ENCODE peak calls at places on chromosomes 11 and 22, in four cellular contexts. H is iPS DF 6.9, P is cardiac muscle cell, K is upper lobe of right lung. N is an unnamed sample.

GRCh38 chr11:109138200-109138599 is 283.8 kb upstream of the C11orf87 start:
- DNase-seq in H (no peak), P (no peak), K (no peak), N (no peak)

GRCh38 chr22:35400335-35400680 is 368 bp downstream of the MCM5 start:
- DNase-seq in H (no peak), P (peak; percentile 20), K (no peak), N (no peak)

GRCh38 chr11:64449381-64450167 is 90.6 kb downstream of the RPS6KA4 start:
- DNase-seq in H (peak; percentile 66), P (peak; percentile 84), K (peak; percentile 75), N (peak; percentile 73)

GRCh38 chr11:77140231-77140959 is 12.3 kb downstream of the MYO7A start:
- DNase-seq in H (peak; percentile 16), P (peak; percentile 32), K (no peak), N (peak; percentile 37)

GRCh38 chr11:66082936-66083698 is 13.0 kb downstream of the PACS1 start:
- DNase-seq in H (no peak), P (peak; percentile 27), K (no peak), N (no peak)

GRCh38 chr11:126997196-126997595 is 3.4 kb downstream of the KIRREL3 start:
- DNase-seq in H (no peak), P (no peak), K (no peak), N (no peak)

GRCh38 chr11:123218451-123218850 is 23.4 kb upstream of the CLMP start:
- DNase-seq in H (no peak), P (no peak), K (no peak), N (no peak)

GRCh38 chr11:6269994-6270393 is 10.4 kb downstream of the CCKBR start:
- DNase-seq in H (no peak), P (no peak), K (no peak), N (no peak)

GRCh38 chr11:112785717-112786116 is 175.5 kb upstream of the NCAM1 start:
- DNase-seq in H (no peak), P (no peak), K (no peak), N (no peak)

GRCh38 chr11:131580466-131580865 is 210.1 kb downstream of the NTM start:
- DNase-seq in H (no peak), P (no peak), K (no peak), N (no peak)

GRCh38 chr11:8937659-8938058 is 4.9 kb upstream of the C11orf16 start:
- DNase-seq in H (no peak), P (no peak), K (no peak), N (no peak)

GRCh38 chr11:8933931-8934330 is 1.2 kb upstream of the C11orf16 start:
- DNase-seq in H (no peak), P (no peak), K (no peak), N (no peak)

GRCh38 chr11:8941341-8942103 is 1.3 kb downstream of the ASCL3 start:
- DNase-seq in H (no peak), P (no peak), K (no peak), N (no peak)

GRCh38 chr11:8934735-8935478 is 2.2 kb upstream of the C11orf16 start:
- DNase-seq in H (no peak), P (no peak), K (no peak), N (no peak)

DNA sequence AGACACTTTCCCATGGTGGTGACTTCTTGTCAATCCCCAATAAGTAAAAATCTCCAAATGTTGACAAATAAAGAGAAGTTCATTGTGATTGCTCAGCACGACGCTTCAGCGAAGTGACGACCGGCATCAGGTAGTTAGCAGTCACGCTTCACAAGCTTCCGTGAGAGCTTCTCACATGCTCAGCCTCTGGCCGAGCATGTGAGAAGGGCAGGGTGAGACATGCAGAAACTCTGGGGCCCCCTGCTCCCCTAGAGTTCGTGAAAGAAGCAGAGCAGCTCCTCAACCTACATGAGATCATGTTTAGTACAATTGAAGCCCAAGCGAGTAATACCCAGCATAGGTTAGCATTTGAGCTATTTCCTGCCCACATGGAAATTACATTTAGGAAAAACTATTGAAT is 4.4 kb upstream of the C11orf16 start:
- DNase-seq in H (no peak), P (no peak), K (no peak), N (no peak)
- H3K27ac ChIP-seq in H (no peak overlapping the region), P (no peak overlapping the region), K (no peak overlapping the region), N (no peak overlapping the region)

GRCh38 chr11:27204527-27204926 is 158.5 kb downstream of the CCDC34 start:
- DNase-seq in H (no peak), P (no peak), K (no peak), N (no peak)
- H3K4me1 ChIP-seq in H (no peaks in the 10 kb centered on the region), P (peaks cover 28% of the 10 kb centered on the region), K (peaks cover 9% of the 10 kb centered on the region), N (peaks cover 12% of the 10 kb centered on the region)

DNA sequence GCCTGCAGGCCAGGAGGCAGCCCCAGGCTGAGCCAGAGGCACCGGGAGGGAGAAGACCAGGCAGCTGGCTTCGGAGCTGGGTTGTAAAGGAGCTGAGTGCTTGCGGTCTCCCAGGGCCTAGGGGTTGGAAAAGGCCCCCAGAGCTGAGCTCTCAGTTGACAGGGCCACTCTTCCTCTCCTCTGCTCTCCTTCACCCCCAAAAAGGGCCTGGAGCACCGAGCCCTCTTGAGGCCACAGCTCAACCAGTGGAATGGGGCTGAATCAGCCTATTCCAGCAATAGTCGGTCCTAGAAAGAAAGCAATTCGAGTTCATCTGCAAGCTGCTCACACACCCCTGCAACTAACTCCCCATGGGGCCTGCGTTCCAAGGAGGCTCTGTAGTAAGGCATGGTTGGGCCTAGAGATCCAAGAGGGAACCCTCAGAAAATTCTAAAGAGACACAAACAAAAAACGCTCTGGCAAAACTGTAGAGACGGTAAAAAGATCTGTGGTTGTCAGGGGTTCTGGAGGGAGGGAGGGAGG is 205.0 kb downstream of the BUD13 start:
- DNase-seq in H (no peak), P (no peak), K (no peak), N (no peak)
- H3K27ac ChIP-seq in H (no peak overlapping the region), P (no peak overlapping the region), K (no peak overlapping the region), N (no peak overlapping the region)

GRCh38 chr11:45158210-45158644 is 11.8 kb downstream of the PRDM11 start:
- DNase-seq in H (no peak), P (peak; percentile 83), K (peak; percentile 69), N (peak; percentile 59)

GRCh38 chr11:45157247-45158209 is 11.1 kb downstream of the PRDM11 start:
- DNase-seq in H (no peak), P (no peak), K (no peak), N (no peak)

GRCh38 chr11:45156201-45156600 is 9.8 kb downstream of the PRDM11 start:
- DNase-seq in H (no peak), P (no peak), K (no peak), N (no peak)

GRCh38 chr11:45155627-45156180 is 9.3 kb downstream of the PRDM11 start:
- DNase-seq in H (no peak), P (no peak), K (no peak), N (no peak)

GRCh38 chr11:45156731-45157130 is 10.3 kb downstream of the PRDM11 start:
- DNase-seq in H (no peak), P (no peak), K (no peak), N (no peak)
- H3K4me1 ChIP-seq in H (peaks cover 1% of the 10 kb centered on the region), P (peaks cover 22% of the 10 kb centered on the region), K (peaks cover 19% of the 10 kb centered on the region), N (peaks cover 28% of the 10 kb centered on the region)

DNA sequence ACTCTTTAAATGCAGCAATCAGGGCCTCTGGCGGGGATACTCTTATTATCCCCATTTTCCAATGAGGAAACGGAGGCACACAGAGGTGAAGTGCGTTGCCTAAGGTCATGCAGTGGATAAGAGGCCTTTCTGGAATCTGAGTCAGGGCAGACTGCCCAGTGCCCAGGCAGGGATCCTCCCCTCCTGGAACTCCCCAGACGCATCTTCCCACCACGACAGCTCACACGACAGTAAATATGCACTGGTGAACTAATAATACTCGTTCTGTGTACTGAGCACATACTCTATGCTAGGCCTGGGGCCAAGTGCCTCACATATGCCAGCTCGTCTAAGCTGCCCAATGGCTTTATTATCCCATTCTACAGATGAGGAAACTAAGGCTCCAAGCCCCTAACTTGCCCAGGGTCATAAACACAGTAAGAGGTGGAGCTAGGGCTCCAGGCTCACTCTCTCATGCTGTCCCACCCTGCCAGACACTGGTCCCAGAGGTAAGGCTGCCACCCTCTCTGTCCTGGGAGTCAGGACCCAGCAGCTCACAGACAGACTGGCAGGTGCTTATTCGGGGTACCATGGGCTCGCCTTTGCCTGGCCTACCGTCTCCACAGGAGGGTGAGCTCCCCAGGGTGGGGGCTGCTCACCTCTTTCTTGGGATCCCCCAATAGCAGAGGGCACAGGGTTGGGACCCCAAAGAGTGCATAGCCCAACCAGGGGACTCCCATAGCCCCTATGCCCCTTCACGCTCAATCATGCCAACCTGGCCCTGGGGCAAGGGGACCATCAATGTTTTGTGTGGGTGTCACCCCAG is 2.3 kb downstream of the IL2RB start:
- DNase-seq in H (no peak), P (no peak), K (no peak), N (no peak)
- H3K27ac ChIP-seq in H (no peak overlapping the region), P (no peak overlapping the region), K (no peak overlapping the region), N (no peak overlapping the region)

GRCh38 chr11:72856065-72856464 is 41.9 kb downstream of the ATG16L2 start:
- DNase-seq in H (no peak), P (no peak), K (no peak), N (no peak)
- H3K4me1 ChIP-seq in H (no peaks in the 10 kb centered on the region), P (peaks cover 12% of the 10 kb centered on the region), K (peaks cover 17% of the 10 kb centered on the region), N (peaks cover 7% of the 10 kb centered on the region)

DNA sequence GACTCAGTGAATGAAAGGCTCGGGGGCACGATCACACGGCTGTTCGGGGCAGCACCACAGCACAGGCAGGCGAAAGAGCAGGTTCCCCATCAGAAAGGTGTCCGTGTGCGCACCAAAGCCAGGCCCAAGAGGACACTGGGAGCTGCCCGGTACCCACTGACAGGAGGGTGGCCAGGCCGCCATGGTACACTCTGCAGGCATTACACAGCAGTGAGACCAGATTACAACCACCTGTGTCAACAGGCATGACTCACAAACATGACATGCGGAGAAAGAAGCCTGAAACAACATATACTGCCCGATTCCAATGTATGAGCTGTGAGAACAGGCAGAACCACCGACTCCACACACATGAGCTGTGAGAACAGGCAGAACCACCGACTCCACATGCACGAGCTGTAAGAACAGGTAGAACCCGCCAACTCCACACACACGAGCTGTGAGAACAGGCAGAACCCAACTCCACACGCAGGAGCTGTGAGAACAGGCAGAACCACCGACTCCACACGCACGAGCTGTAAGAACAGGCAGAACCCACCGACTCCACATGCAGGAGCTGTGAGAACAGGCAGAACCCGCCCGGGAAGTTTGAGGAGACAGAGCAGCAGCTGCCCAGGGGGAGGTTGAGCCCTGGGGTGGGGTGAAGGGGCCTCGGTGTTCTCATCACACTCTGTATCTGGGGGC is 32.6 kb downstream of the KIAA0930 start:
- DNase-seq in H (no peak), P (no peak), K (no peak), N (no peak)
- H3K27ac ChIP-seq in H (no peak overlapping the region), P (no peak overlapping the region), K (no peak overlapping the region), N (no peak overlapping the region)

DNA sequence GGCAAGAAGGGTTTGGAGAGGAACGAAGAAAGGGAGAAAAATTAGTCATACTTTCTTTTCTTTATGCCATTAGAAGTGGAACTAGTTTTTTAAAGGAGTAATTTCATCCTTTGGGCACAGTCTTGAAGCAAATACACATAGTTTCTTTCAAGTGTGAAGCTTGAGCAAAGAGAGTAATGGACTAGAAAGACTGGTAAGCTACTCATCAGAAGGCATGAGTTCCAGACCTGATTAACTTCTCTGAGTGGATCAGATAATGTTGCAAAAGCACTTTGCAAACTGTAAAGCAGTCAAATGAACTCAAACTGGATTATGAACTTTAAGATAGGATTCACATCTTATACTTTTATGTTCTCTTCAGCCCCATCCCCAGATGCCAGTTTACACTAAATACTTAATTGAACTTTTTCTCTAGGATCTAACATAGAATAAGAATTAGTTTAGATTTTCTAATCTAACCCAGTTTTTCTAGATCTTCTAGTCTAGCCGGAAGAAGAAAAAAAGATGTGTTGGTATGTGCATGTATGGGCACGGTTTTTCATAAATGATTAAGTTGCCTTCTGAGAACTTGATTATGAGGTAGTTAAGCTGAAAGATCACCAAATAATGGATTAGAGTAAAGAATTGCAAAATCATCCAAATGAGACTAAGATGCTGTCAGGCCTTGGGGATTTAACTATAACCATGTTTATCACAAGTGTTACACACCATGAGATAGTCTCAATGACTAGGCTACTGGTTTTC is 2.5 kb downstream of the DDIAS start:
- DNase-seq in H (no peak), P (no peak), K (no peak), N (no peak)
- H3K4me1 ChIP-seq in H (peaks cover 4% of the 10 kb centered on the region), P (peaks cover 4% of the 10 kb centered on the region), K (peaks cover 16% of the 10 kb centered on the region), N (peaks cover 21% of the 10 kb centered on the region)

GRCh38 chr11:47399860-47400812 is 8.3 kb upstream of the SLC39A13 start:
- DNase-seq in H (no peak), P (peak; percentile 24), K (no peak), N (no peak)
- H3K27ac ChIP-seq in H (no peak overlapping the region), P (peak overlapping the region; percentile 83), K (peak overlapping the region; percentile 63), N (peak overlapping the region; percentile 75)